ENCODE peak calls at places on chromosomes 12 and 14, in four cellular contexts. One of them, this sample, is unnamed.

GRCh38 chr12:20445693-20446092 is 77.4 kb downstream of the PDE3A start:
- DNase-seq in neural crest cell: no peak
- DNase-seq in IMR-90: peak
- DNase-seq in progenitor cell of endocrine pancreas: no peak
- DNase-seq in this sample: no peak

GRCh38 chr12:101436146-101436545 is 28.6 kb upstream of the ARL1 start:
- DNase-seq in IMR-90: no peak
- DNase-seq in neural crest cell: no peak
- DNase-seq in progenitor cell of endocrine pancreas: no peak
- DNase-seq in this sample: no peak

GRCh38 chr12:109111775-109112491 is 4.5 kb upstream of the ACACB start:
- DNase-seq in IMR-90: peak
- DNase-seq in progenitor cell of endocrine pancreas: no peak
- DNase-seq in neural crest cell: peak
- DNase-seq in this sample: peak

GRCh38 chr14:94364964-94365363 is 23.4 kb downstream of the SERPINA1 start:
- DNase-seq in neural crest cell: no peak
- DNase-seq in IMR-90: no peak
- DNase-seq in progenitor cell of endocrine pancreas: no peak
- DNase-seq in this sample: no peak

GRCh38 chr14:51807355-51807754 is 53.1 kb upstream of the GNG2 start:
- DNase-seq in neural crest cell: no peak
- DNase-seq in progenitor cell of endocrine pancreas: no peak
- DNase-seq in IMR-90: peak
- DNase-seq in this sample: no peak

GRCh38 chr12:33596061-33596460 is 156.4 kb upstream of the SYT10 start:
- DNase-seq in neural crest cell: no peak
- DNase-seq in IMR-90: no peak
- DNase-seq in progenitor cell of endocrine pancreas: no peak
- DNase-seq in this sample: no peak

GRCh38 chr12:106248177-106248848 is 493 bp upstream of the CKAP4 start:
- DNase-seq in progenitor cell of endocrine pancreas: no peak
- DNase-seq in neural crest cell: no peak
- DNase-seq in IMR-90: peak
- DNase-seq in this sample: peak

GRCh38 chr12:109473006-109473405 is 4.1 kb downstream of the KCTD10 start:
- DNase-seq in neural crest cell: no peak
- DNase-seq in IMR-90: no peak
- DNase-seq in progenitor cell of endocrine pancreas: no peak
- DNase-seq in this sample: no peak

GRCh38 chr12:132066345-132066685 is 77.8 kb downstream of the DDX51 start:
- DNase-seq in IMR-90: no peak
- DNase-seq in neural crest cell: no peak
- DNase-seq in progenitor cell of endocrine pancreas: no peak
- DNase-seq in this sample: peak

GRCh38 chr12:109650808-109651207 is 62.8 kb upstream of the FAM222A start:
- DNase-seq in progenitor cell of endocrine pancreas: no peak
- DNase-seq in neural crest cell: no peak
- DNase-seq in IMR-90: no peak
- DNase-seq in this sample: no peak

GRCh38 chr12:27966870-27967269 is 5.7 kb downstream of the PTHLH start:
- DNase-seq in IMR-90: peak
- DNase-seq in progenitor cell of endocrine pancreas: no peak
- DNase-seq in neural crest cell: no peak
- DNase-seq in this sample: no peak

DNA sequence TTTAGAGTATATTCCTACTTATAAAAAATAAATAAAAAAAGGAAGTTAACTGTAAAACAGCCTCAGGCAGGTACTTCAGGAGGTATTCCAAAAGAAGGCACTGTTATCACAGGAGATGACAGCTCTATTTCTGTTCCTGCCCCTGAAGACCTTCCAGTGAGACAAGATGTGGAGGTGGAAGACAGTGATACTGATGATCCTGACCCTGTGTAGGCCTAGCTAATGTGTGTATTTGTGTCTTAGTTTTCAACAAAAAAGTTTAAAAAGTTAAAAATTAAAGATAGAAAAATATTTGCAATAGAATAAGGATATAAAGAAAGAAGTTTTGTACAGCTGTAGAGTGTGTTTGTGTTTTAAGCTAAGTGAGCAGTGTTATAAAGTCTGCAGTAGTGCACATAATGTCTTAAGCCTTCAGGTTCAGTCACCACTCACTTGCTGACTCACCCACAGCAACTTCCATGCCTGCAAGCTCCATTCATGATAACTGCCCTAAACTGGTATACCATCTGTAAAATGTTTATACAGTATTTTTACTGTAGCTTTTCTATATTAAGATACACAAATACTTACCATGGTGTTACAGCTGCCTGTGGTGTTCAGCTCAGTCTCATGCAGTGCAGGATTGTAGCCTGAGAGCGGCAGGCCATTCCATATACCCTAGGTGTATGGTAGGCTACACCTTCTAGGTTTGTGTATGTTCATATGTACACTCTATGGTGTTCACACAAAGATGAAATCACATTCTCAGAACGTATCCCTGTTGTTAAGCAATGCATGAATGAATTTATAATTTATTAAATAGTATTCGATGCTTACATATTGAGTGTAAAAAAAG is 121.1 kb downstream of the ANO6 start:
- DNase-seq in progenitor cell of endocrine pancreas: no peak
- DNase-seq in IMR-90: peak
- DNase-seq in neural crest cell: no peak
- DNase-seq in this sample: no peak
- TF ChIP-seq CTCF in progenitor cell of endocrine pancreas: no peak
- TF ChIP-seq CTCF in IMR-90: no peak
- TF ChIP-seq CTCF in neural crest cell: no peak
- TF ChIP-seq CTCF in this sample: no peak

GRCh38 chr12:32024884-32025599 is 65.8 kb downstream of the RESF1 start:
- DNase-seq in neural crest cell: no peak
- DNase-seq in progenitor cell of endocrine pancreas: no peak
- DNase-seq in IMR-90: no peak
- DNase-seq in this sample: no peak
- TF ChIP-seq CTCF in neural crest cell: no peak
- TF ChIP-seq CTCF in progenitor cell of endocrine pancreas: no peak
- TF ChIP-seq CTCF in IMR-90: no peak
- TF ChIP-seq CTCF in this sample: no peak

DNA sequence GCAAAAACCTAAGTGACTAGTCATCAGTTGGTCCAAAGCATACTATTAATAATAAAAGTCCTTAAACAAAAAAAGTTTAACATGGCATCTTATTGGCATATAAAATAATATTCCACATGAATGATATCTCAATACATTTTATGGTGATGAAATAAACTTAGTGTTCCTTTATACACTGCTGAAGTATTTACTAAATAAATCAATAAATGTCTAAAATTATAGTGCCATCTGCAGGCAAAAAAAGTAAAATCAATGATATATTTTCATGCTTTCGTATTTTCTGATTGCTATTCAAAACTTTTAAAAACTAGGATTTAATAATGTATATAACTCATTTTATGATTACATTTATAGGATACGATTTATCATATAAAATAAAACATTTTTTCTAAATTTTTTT is 30.5 kb downstream of the PUS7L start:
- DNase-seq in IMR-90: no peak
- DNase-seq in progenitor cell of endocrine pancreas: no peak
- DNase-seq in neural crest cell: no peak
- DNase-seq in this sample: no peak
- TF ChIP-seq CTCF in IMR-90: peak
- TF ChIP-seq CTCF in progenitor cell of endocrine pancreas: peak
- TF ChIP-seq CTCF in neural crest cell: peak
- TF ChIP-seq CTCF in this sample: no peak

GRCh38 chr14:77119852-77120251 is 21.7 kb downstream of the ZDHHC22 start:
- DNase-seq in IMR-90: no peak
- DNase-seq in neural crest cell: no peak
- DNase-seq in progenitor cell of endocrine pancreas: no peak
- DNase-seq in this sample: no peak
- TF ChIP-seq CTCF in IMR-90: no peak
- TF ChIP-seq CTCF in neural crest cell: no peak
- TF ChIP-seq CTCF in progenitor cell of endocrine pancreas: no peak
- TF ChIP-seq CTCF in this sample: no peak

DNA sequence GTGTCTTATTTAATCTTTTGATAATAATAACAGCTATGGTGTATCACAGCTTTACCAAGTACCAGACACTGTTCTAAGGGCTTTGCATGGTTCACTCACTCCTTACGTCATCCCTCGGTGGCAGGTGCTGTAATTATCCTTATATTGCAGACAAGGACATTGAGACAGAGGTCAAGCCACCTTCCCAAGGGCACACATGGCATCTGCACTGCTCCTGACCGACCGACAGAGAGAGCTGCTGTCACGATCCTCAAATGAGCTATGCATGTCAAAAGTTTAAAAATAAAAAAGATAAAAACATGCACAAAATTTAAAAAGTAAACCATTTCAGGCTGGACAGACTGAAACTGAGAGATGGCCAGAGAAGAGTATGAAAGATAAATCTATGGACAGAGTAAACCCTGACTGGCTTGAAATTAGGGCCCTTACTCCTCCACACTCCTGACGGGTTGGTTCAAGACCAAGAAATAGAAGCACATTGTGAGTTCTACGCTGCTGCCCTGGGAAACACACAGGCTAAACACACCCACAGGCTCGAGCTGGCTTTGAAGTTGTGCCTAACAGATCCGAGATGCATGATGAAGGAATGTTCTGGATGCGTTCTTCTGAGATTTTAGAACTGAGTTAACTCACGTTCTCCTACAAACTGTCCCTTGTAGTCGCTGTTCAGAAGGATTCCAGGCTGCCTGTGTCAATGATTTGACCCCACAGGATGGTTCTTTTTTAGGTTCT is 268.7 kb downstream of the ZFP36L1 start:
- DNase-seq in neural crest cell: no peak
- DNase-seq in IMR-90: no peak
- DNase-seq in progenitor cell of endocrine pancreas: no peak
- DNase-seq in this sample: no peak
- TF ChIP-seq CTCF in neural crest cell: no peak
- TF ChIP-seq CTCF in IMR-90: no peak
- TF ChIP-seq CTCF in progenitor cell of endocrine pancreas: no peak
- TF ChIP-seq CTCF in this sample: no peak

DNA sequence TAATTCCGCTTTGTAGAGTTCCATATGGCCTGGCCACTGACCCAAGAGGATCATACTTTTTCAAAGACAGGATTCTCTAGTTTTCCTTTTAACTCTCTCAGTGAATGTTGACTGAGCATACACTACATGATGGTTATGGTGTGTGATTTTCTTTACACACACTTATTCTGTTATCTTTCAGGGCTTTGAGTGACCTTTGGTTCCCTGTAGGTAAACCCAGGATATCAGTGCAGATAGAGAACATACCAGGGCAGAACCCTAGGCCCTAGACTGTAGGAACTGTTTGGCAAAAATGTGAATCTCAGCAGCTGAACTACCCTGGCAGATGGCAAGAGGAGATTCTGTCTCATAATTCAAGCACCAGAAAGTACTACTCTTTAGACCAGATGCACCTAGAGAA is 159.6 kb downstream of the KCNA5 start:
- DNase-seq in progenitor cell of endocrine pancreas: no peak
- DNase-seq in IMR-90: no peak
- DNase-seq in neural crest cell: no peak
- DNase-seq in this sample: no peak
- TF ChIP-seq CTCF in progenitor cell of endocrine pancreas: no peak
- TF ChIP-seq CTCF in IMR-90: no peak
- TF ChIP-seq CTCF in neural crest cell: no peak
- TF ChIP-seq CTCF in this sample: no peak

DNA sequence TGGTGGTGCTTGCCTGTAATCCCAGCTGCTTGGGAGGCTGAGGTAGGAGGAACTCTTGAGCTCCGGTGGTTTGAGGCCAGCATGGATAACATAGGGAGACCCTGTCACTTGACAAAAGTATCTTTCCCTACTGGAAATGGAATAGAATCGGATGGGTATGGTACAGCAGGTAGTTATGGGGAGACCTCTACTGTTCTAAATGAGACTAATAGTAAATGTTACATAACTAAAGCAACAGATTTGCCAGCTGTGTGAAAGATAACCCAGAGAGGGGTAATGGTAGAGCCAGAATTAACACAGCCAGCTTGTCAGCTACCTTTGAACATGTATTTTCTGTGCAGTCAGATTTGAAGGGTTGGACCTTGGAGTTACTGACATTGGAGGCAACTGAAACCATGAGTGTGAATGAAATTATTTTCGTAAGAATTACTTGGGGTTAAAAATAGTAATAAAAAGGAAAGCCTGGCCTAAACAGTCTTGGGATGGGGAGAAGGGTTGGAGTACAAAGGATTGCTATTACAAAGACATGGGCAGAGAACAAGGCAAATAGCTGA is 21.7 kb upstream of the NUP107 start:
- DNase-seq in progenitor cell of endocrine pancreas: no peak
- DNase-seq in IMR-90: no peak
- DNase-seq in neural crest cell: no peak
- DNase-seq in this sample: no peak
- TF ChIP-seq CTCF in progenitor cell of endocrine pancreas: no peak
- TF ChIP-seq CTCF in IMR-90: no peak
- TF ChIP-seq CTCF in neural crest cell: no peak
- TF ChIP-seq CTCF in this sample: no peak

GRCh38 chr12:107557026-107557425 is 128.6 kb upstream of the PWP1 start:
- DNase-seq in progenitor cell of endocrine pancreas: no peak
- DNase-seq in IMR-90: no peak
- DNase-seq in neural crest cell: no peak
- DNase-seq in this sample: no peak

GRCh38 chr12:107560194-107560905 is 125.2 kb upstream of the PWP1 start:
- DNase-seq in neural crest cell: no peak
- DNase-seq in IMR-90: no peak
- DNase-seq in progenitor cell of endocrine pancreas: no peak
- DNase-seq in this sample: no peak

GRCh38 chr12:107558141-107558815 is 127.3 kb upstream of the PWP1 start:
- DNase-seq in progenitor cell of endocrine pancreas: no peak
- DNase-seq in neural crest cell: no peak
- DNase-seq in IMR-90: no peak
- DNase-seq in this sample: no peak

GRCh38 chr12:107557589-107558100 is 128.0 kb upstream of the PWP1 start:
- DNase-seq in progenitor cell of endocrine pancreas: no peak
- DNase-seq in neural crest cell: no peak
- DNase-seq in IMR-90: no peak
- DNase-seq in this sample: no peak

DNA sequence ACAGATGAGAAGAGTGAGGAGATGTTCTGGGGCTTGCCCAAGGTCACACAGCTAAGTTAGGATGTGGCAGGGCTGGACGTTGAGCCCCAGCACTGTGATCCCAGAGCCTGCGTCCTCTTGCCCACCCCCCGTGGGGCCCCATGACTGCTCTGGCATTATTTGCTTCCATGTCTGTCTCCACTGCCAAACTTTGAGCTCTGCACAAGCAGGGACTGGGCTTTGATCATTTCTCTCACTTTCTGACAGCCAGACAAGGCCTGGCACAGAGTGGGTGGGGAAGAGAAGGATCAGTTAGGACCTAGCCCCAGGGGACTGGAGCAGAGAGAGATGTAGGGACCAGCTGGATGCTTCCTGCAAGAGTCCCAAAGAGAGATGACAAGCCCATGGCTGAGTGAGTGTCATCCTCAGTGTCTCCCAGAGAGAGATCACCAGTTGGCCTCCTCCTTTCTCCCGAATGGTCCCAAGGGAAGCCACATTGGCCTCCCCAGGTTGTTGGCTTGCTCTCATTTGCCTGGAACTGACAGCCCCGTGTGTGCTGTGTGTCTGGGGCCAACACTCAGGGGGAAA is 126.7 kb upstream of the PWP1 start:
- DNase-seq in progenitor cell of endocrine pancreas: no peak
- DNase-seq in neural crest cell: no peak
- DNase-seq in IMR-90: no peak
- DNase-seq in this sample: no peak
- TF ChIP-seq CTCF in progenitor cell of endocrine pancreas: no peak
- TF ChIP-seq CTCF in neural crest cell: no peak
- TF ChIP-seq CTCF in IMR-90: no peak
- TF ChIP-seq CTCF in this sample: no peak

This sample was measured in activated B cell treated with CpG ODN at 0.5 μM for 24 hours.